ENCODE peak calls at places on chromosome 11, in six cellular contexts. F, N, G, Y, E and H are unnamed samples.

GRCh38 chr11:2265854-2266585 is 4.4 kb downstream of the ASCL2 start:
- DNase-seq in Y (no peak), E (no peak), N (no peak), G (no peak), F (no peak), H (no peak)

GRCh38 chr11:86230196-86230813 is 14.2 kb upstream of the EED start:
- DNase-seq in G (no peak), Y (no peak), N (no peak), E (no peak), F (no peak), H (no peak)

GRCh38 chr11:12598330-12599256 is 75.6 kb upstream of the TEAD1 start:
- DNase-seq in E (peak; percentile 38), N (peak; percentile 37), Y (peak; percentile 64), F (no peak), G (no peak), H (peak; percentile 75)

GRCh38 chr11:88886796-88887195 is 179.0 kb downstream of the GRM5 start:
- DNase-seq in E (peak; percentile 39), N (peak; percentile 34), F (no peak), Y (peak; percentile 37), G (no peak), H (peak; percentile 27)

GRCh38 chr11:119371778-119372182 is 9.7 kb downstream of the USP2 start:
- DNase-seq in Y (no peak), E (peak; percentile 50), N (no peak), G (no peak), F (no peak), H (no peak)

GRCh38 chr11:111386611-111387150 is 7.6 kb upstream of the POU2AF1 start:
- DNase-seq in G (no peak), Y (no peak), N (no peak), F (no peak), E (no peak), H (no peak)

GRCh38 chr11:119461250-119461963 is 38.4 kb upstream of the THY1 start:
- DNase-seq in E (no peak), N (peak; percentile 38), F (no peak), Y (no peak), G (no peak), H (no peak)

GRCh38 chr11:83599066-83599465 is 312.9 kb upstream of the CCDC90B start:
- DNase-seq in G (no peak), N (no peak), F (no peak), E (no peak), Y (no peak), H (no peak)

GRCh38 chr11:111908639-111909305 is 2.8 kb downstream of the CRYAB start:
- DNase-seq in E (no peak), N (no peak), F (no peak), G (no peak), Y (no peak), H (no peak)

GRCh38 chr11:17207317-17208256 is at the start of gene PIK3C2A:
- DNase-seq in Y (peak; percentile 91), N (peak; percentile 90), E (peak; percentile 91), F (peak; percentile 98), G (peak; percentile 92), H (peak; percentile 95)

GRCh38 chr11:20050551-20051333 is 109.5 kb downstream of the DBX1 start:
- DNase-seq in N (no peak), F (no peak), G (no peak), Y (no peak), E (no peak), H (peak; percentile 64)

GRCh38 chr11:70176940-70177689 is 26.0 kb upstream of the FADD start:
- DNase-seq in N (no peak), G (peak; percentile 44), F (no peak), Y (no peak), E (no peak), H (peak; percentile 8)

GRCh38 chr11:65506770-65507485 is 8.1 kb downstream of the MALAT1 start:
- DNase-seq in E (peak; percentile 61), Y (peak; percentile 57), F (no peak), N (peak; percentile 84), G (no peak), H (peak; percentile 94)

GRCh38 chr11:61967924-61968757 is 707 bp upstream of the FTH1 start:
- DNase-seq in N (no peak), Y (peak; percentile 35), G (no peak), F (peak; percentile 51), E (peak; percentile 49), H (no peak)

GRCh38 chr11:69890476-69890875 is 71.3 kb upstream of the FGF3 start:
- DNase-seq in G (no peak), E (no peak), F (no peak), Y (no peak), N (no peak), H (no peak)

GRCh38 chr11:127017482-127017881 is 16.9 kb upstream of the KIRREL3 start:
- DNase-seq in N (peak; percentile 60), F (no peak), E (no peak), G (no peak), Y (peak; percentile 17), H (no peak)

GRCh38 chr11:5257296-5257695 is 2.7 kb upstream of the HBG2 start:
- DNase-seq in F (no peak), G (no peak), N (no peak), E (no peak), Y (no peak), H (no peak)

GRCh38 chr11:40289370-40289769 is 1170.1 kb downstream of the LRRC4C start:
- DNase-seq in N (no peak), G (no peak), E (no peak), F (no peak), Y (no peak), H (no peak)

GRCh38 chr11:72741429-72741833 is 10.8 kb downstream of the ARAP1 start:
- DNase-seq in G (no peak), Y (no peak), F (peak; percentile 42), N (no peak), E (no peak), H (peak; percentile 42)

GRCh38 chr11:69240332-69241074 is 53.5 kb upstream of the MYEOV start:
- DNase-seq in G (no peak), Y (peak; percentile 17), E (no peak), N (no peak), F (no peak), H (peak; percentile 44)

GRCh38 chr11:128503231-128503991 is 83.9 kb downstream of the ETS1 start:
- DNase-seq in N (peak; percentile 95), F (no peak), Y (peak; percentile 87), G (no peak), E (peak; percentile 52), H (peak; percentile 89)

GRCh38 chr11:134030853-134031252 is 38.0 kb upstream of the JAM3 start:
- DNase-seq in F (no peak), E (no peak), N (no peak), Y (no peak), G (no peak), H (no peak)

GRCh38 chr11:134033696-134034491 is 35.0 kb upstream of the JAM3 start:
- DNase-seq in F (peak; percentile 87), N (peak; percentile 85), Y (peak; percentile 80), G (peak; percentile 38), E (peak; percentile 75), H (peak; percentile 89)

GRCh38 chr11:134033276-134033675 is 35.6 kb upstream of the JAM3 start:
- DNase-seq in F (no peak), Y (no peak), N (no peak), G (no peak), E (no peak), H (no peak)

GRCh38 chr11:134032031-134032430 is 36.8 kb upstream of the JAM3 start:
- DNase-seq in G (no peak), F (no peak), N (no peak), Y (no peak), E (no peak), H (no peak)

DNA sequence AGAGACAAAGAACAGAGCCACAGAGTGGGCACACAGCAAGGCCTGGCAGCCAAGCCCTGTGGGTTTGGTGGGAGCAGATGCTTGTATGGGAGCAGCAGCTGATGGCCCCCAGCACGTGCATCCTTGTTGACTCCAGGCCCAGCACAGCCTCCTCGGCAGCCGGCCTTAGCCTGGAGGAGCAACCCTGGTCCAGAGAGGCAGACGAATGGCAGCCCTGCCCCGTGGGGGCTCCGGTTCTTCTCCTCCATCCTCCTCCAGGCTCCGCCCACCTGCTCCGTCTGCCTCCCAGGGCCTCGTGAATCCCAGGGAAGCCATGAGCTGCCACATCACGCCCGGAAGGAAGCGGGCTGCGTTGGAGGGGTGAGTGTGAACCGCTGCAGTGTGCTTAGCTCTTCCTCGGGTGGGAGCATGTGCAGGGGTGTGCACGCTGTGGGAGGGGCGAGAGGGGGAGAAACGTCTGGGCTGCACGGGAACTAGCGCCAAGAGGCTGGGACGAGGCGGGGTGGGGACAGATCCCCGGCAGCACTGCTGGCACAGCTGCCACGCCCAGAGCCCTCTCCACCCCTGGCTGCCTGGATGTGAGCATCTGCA is 36.3 kb upstream of the JAM3 start:
- DNase-seq in E (no peak), G (peak; percentile 14), N (no peak), Y (no peak), F (no peak), H (no peak)
- H3K4me3 ChIP-seq in E (no peak overlapping the region), G (no peak overlapping the region), N (peak overlapping the region; percentile 13), Y (no peak overlapping the region), F (peak overlapping the region; percentile 50), H (no peak overlapping the region)

DNA sequence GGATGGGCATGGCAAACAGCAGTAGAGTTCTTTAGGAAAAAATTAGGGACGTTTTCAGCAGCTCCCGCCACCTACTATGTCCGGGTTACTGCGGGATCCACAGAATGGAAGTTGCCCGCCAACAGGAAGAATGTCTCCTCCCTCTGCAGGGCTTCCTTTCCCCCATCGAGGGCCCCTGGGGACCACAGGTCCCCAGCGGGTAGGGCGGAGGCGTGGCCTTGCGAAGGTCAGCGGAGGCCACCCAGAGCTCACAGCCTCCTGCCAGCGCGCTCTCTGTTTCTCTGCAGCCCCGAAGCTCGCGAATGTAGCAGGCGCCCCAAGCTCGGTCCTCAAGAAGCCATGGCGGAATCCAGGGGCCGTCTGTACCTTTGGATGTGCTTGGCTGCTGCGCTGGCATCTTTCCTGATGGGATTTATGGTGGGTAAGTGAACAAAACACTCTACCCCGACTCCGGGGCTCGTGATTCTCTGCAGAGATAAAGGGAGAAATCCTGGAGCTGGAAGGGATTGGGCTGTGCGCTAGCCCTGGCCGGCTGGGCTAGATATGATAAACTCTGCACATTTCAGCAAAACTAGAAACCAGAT is at the start of gene NAALAD2:
- DNase-seq in Y (peak; percentile 67), E (peak; percentile 52), N (peak; percentile 24), G (no peak), F (peak; percentile 53), H (peak; percentile 56)
- H3K4me3 ChIP-seq in Y (peak within 1 kb of the TSS; percentile 87), E (peak within 1 kb of the TSS; percentile 77), N (peak within 1 kb of the TSS; percentile 70), G (no peak within 1 kb of the TSS), F (peak within 1 kb of the TSS; percentile 71), H (peak within 1 kb of the TSS; percentile 68)

GRCh38 chr11:64449381-64450167 is 90.6 kb downstream of the RPS6KA4 start:
- DNase-seq in G (peak; percentile 46), E (peak; percentile 59), N (peak; percentile 20), F (peak; percentile 36), Y (peak; percentile 41), H (peak; percentile 66)
- H3K4me3 ChIP-seq in G (peak overlapping the region; percentile 72), E (no peak overlapping the region), N (peak overlapping the region; percentile 28), F (peak overlapping the region; percentile 57), Y (no peak overlapping the region), H (no peak overlapping the region)

GRCh38 chr11:78419327-78419726 is 1.7 kb upstream of the GAB2 start:
- DNase-seq in G (no peak), F (peak; percentile 29), N (peak; percentile 93), Y (peak; percentile 99), E (peak; percentile 94), H (peak; percentile 97)

GRCh38 chr11:78418584-78419211 is 1.1 kb upstream of the GAB2 start:
- DNase-seq in N (no peak), E (peak; percentile 54), F (no peak), Y (no peak), G (no peak), H (peak; percentile 26)

GRCh38 chr11:78420796-78421209 is 3.2 kb upstream of the GAB2 start:
- DNase-seq in E (peak; percentile 69), N (peak; percentile 59), F (peak; percentile 52), G (no peak), Y (peak; percentile 51), H (peak; percentile 56)

GRCh38 chr11:78417888-78418583 is 416 bp upstream of the GAB2 start:
- DNase-seq in G (peak; percentile 71), F (peak; percentile 87), N (peak; percentile 78), E (peak; percentile 73), Y (peak; percentile 69), H (peak; percentile 71)

GRCh38 chr11:78420255-78420764 is 2.7 kb upstream of the GAB2 start:
- DNase-seq in Y (peak; percentile 89), E (peak; percentile 90), F (peak; percentile 75), N (peak; percentile 64), G (peak; percentile 28), H (peak; percentile 95)
- H3K4me3 ChIP-seq in Y (no peak overlapping the region), E (no peak overlapping the region), F (peak overlapping the region; percentile 95), N (no peak overlapping the region), G (no peak overlapping the region), H (peak overlapping the region; percentile 27)